ENCODE peak calls at places on chromosomes 13 and 19, in four cellular contexts. Z is HL-60, F is K562, A is GM12878. O is an unnamed sample.

GRCh38 chr19:7272856-7273578 is 21.2 kb downstream of the INSR start:
- DNase-seq in Z (peak), F (no peak), A (peak), O (no peak)

GRCh38 chr19:42176649-42176989 is 40.9 kb downstream of the DEDD2 start:
- DNase-seq in Z (no peak), F (peak), A (no peak), O (no peak)

GRCh38 chr19:46718157-46718933 is 1.4 kb upstream of the PRKD2 start:
- DNase-seq in Z (peak), F (no peak), A (peak), O (peak)

GRCh38 chr13:114074671-114075315 is 57.6 kb downstream of the RASA3 start:
- DNase-seq in Z (no peak), F (no peak), A (no peak), O (no peak)

GRCh38 chr13:91664036-91664435 is 265.6 kb downstream of the GPC5 start:
- DNase-seq in Z (no peak), F (no peak), A (no peak), O (no peak)

GRCh38 chr13:80562423-80562822 is 221.5 kb upstream of the SPRY2 start:
- DNase-seq in Z (no peak), F (peak), A (no peak), O (no peak)

GRCh38 chr19:10192922-10193321 is 1.8 kb downstream of the DNMT1 start:
- DNase-seq in Z (no peak), F (no peak), A (no peak), O (no peak)

GRCh38 chr13:89695343-89696257 is 1651.9 kb upstream of the MIR17HG start:
- DNase-seq in Z (peak), F (no peak), A (no peak), O (no peak)

GRCh38 chr13:23683084-23683483 is 112.9 kb downstream of the TNFRSF19 start:
- DNase-seq in Z (no peak), F (no peak), A (no peak), O (no peak)

GRCh38 chr19:39180749-39181148 is 16.0 kb upstream of the NCCRP1 start:
- DNase-seq in Z (no peak), F (no peak), A (no peak), O (no peak)

GRCh38 chr13:111115051-111115840 is at the start of gene ARHGEF7:
- DNase-seq in Z (no peak), F (peak), A (no peak), O (peak)

GRCh38 chr19:10544753-10545251 is 1.1 kb downstream of the ATG4D start:
- DNase-seq in Z (peak), F (peak), A (no peak), O (no peak)

GRCh38 chr13:24685314-24685713 is 5.1 kb downstream of the ATP12A start:
- DNase-seq in Z (no peak), F (no peak), A (no peak), O (no peak)

GRCh38 chr13:23325191-23325590 is 108.3 kb downstream of the SACS start:
- DNase-seq in Z (no peak), F (no peak), A (peak), O (no peak)

GRCh38 chr13:110116072-110116487 is 190.9 kb downstream of the COL4A1 start:
- DNase-seq in Z (peak), F (peak), A (no peak), O (peak)

GRCh38 chr19:3184847-3185481 is 766 bp upstream of the NCLN start:
- DNase-seq in Z (no peak), F (peak), A (no peak), O (no peak)

GRCh38 chr13:98273067-98273823 is 96.2 kb upstream of the RNF113B start:
- DNase-seq in Z (no peak), F (no peak), A (no peak), O (no peak)

GRCh38 chr19:33373701-33374405 is at the start of gene CEBPG:
- DNase-seq in Z (peak), F (peak), A (no peak), O (peak)

GRCh38 chr13:21475115-21475514 is 16.0 kb upstream of the ZDHHC20 start:
- DNase-seq in Z (no peak), F (no peak), A (no peak), O (no peak)

GRCh38 chr19:41411682-41412265 is 14.2 kb downstream of the BCKDHA start:
- DNase-seq in Z (no peak), F (no peak), A (no peak), O (no peak)

GRCh38 chr13:32060319-32060924 is 28.8 kb downstream of the FRY start:
- DNase-seq in Z (no peak), F (no peak), A (no peak), O (no peak)

GRCh38 chr19:3968556-3969434 is 2.1 kb downstream of the DAPK3 start:
- DNase-seq in Z (no peak), F (peak), A (no peak), O (no peak)

GRCh38 chr19:1481893-1482360 is 2.9 kb upstream of the C19orf25 start:
- DNase-seq in Z (no peak), F (no peak), A (no peak), O (no peak)
- TF ChIP-seq SPI1 in Z (no peak), F (no peak), A (no peak), O (no peak)

GRCh38 chr13:102610296-102610895 is 13.6 kb downstream of the TPP2 start:
- DNase-seq in Z (no peak), F (no peak), A (no peak), O (no peak)
- TF ChIP-seq POLR2AphosphoS5 in Z (no peak), F (no peak), A (no peak), O (no peak)

GRCh38 chr19:50001775-50002174 is 23.4 kb downstream of the VRK3 start:
- DNase-seq in Z (no peak), F (no peak), A (no peak), O (no peak)

GRCh38 chr19:50002386-50002960 is 22.7 kb downstream of the VRK3 start:
- DNase-seq in Z (no peak), F (no peak), A (no peak), O (no peak)

GRCh38 chr19:50003254-50003788 is 21.9 kb downstream of the VRK3 start:
- DNase-seq in Z (no peak), F (no peak), A (no peak), O (no peak)

GRCh38 chr19:50005428-50005827 is 19.7 kb downstream of the VRK3 start:
- DNase-seq in Z (no peak), F (no peak), A (peak), O (no peak)

GRCh38 chr19:50003810-50004419 is 21.3 kb downstream of the VRK3 start:
- DNase-seq in Z (peak), F (peak), A (peak), O (peak)
- TF ChIP-seq SPI1 in Z (no peak), F (no peak), A (no peak), O (no peak)

DNA sequence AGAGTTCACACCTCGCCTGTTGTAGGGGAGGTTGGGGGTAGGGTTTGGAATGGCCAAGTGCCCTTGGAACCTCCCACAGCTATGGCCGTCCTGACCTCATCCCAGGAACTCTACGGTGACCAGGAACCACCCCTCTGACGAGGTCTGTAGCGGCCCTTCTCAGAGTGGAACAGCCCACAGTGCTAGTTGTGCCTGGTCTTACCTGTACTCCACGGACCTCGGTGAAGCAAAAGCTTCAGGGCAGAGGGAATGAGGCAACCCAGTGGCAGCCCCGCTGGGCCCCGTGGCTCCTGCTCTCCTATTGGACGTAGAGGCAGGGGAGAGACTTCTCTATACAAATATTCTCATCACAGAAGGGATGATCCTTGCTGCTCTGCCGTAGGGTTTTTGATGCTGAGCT is 7.1 kb downstream of the TSSK6 start:
- DNase-seq in Z (no peak), F (no peak), A (no peak), O (no peak)
- TF ChIP-seq POLR2AphosphoS5 in Z (peak), F (peak), A (no peak), O (no peak)

GRCh38 chr13:107276936-107277335 is 709.0 kb upstream of the ARGLU1 start:
- DNase-seq in Z (no peak), F (no peak), A (no peak), O (no peak)
- TF ChIP-seq SPI1 in Z (no peak), F (no peak), A (no peak), O (no peak)

DNA sequence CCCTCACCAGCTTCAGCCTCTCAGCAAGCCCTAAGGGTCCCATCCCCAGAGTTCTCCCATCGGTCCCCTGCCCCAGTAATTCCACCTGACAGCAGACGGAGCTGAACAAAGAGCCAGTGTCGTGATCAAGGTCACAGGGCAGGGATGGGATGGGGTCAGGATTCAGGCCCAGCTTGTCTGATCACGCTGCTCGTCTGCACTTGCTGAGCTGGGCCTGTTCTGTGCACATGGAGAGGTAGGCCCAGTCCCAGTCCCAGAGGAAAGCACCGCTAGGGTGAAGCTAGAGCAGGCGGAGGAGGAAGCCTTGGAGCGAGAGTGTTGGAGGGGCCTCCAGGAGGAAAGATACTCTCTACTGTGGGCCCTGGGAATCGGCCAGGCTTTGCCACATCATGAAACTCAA is 7.1 kb upstream of the RBM42 start:
- DNase-seq in Z (no peak), F (no peak), A (no peak), O (no peak)
- TF ChIP-seq POLR2AphosphoS5 in Z (no peak), F (no peak), A (no peak), O (no peak)

GRCh38 chr13:100128373-100128772 is 39.5 kb downstream of the PCCA start:
- DNase-seq in Z (no peak), F (no peak), A (no peak), O (no peak)
- TF ChIP-seq SPI1 in Z (no peak), F (no peak), A (no peak), O (no peak)